ENCODE peak calls at places on chromosomes 5 and 9, in four cellular contexts. Y is fibroblast of lung, L is RPMI8226, M is GM19239. J is an unnamed sample.

GRCh38 chr9:33453999-33454660 is 6.7 kb upstream of the AQP3 start:
- DNase-seq in M (no peak), L (peak), Y (no peak), J (no peak)

GRCh38 chr5:103174147-103174546 is 54.0 kb downstream of the PPIP5K2 start:
- DNase-seq in Y (no peak), L (no peak), M (no peak), J (no peak)

GRCh38 chr5:135878156-135878620 is 17.5 kb downstream of the IL9 start:
- DNase-seq in L (no peak), Y (no peak), M (no peak), J (no peak)

GRCh38 chr5:157857821-157858526 is 971 bp downstream of the CLINT1 start:
- DNase-seq in M (no peak), L (no peak), Y (peak), J (peak)

GRCh38 chr9:94861589-94862241 is 135.2 kb downstream of the AOPEP start:
- DNase-seq in L (no peak), M (no peak), Y (peak), J (peak)

GRCh38 chr5:159571501-159572244 is 241.4 kb upstream of the IL12B start:
- DNase-seq in Y (no peak), L (no peak), M (no peak), J (no peak)

GRCh38 chr9:129752915-129753724 is at the start of gene PTGES:
- DNase-seq in L (peak), Y (peak), M (no peak), J (no peak)

GRCh38 chr5:181224390-181225234 is 1.5 kb downstream of the TRIM41 start:
- DNase-seq in L (peak), M (no peak), Y (no peak), J (no peak)

GRCh38 chr9:92600075-92600741 is 64.4 kb upstream of the ECM2 start:
- DNase-seq in L (no peak), Y (no peak), M (no peak), J (no peak)

GRCh38 chr5:96790851-96791513 is 16.8 kb downstream of the ERAP1 start:
- DNase-seq in L (no peak), Y (peak), M (no peak), J (peak)

GRCh38 chr5:38382898-38383297 is 124.5 kb downstream of the EGFLAM start:
- DNase-seq in M (peak), Y (peak), L (peak), J (peak)

GRCh38 chr5:111262153-111262552 is 38.0 kb downstream of the CAMK4 start:
- DNase-seq in L (no peak), Y (no peak), M (no peak), J (no peak)

GRCh38 chr9:21565137-21565536 is 83.0 kb upstream of the IFNE start:
- DNase-seq in Y (no peak), M (no peak), L (no peak), J (no peak)

J was measured in MV-4-11.